ENCODE peak calls at places on chromosomes 4 and X, in ten cellular contexts. H is HTR-8/SVneo; M is COLO829; V is stimulated activated CD4-positive, alpha-beta T cell treated with anti-CD3 and anti-CD28 coated beads, Interleukin-1b, Interleukin-23, amount 100 ng/mL, for 1 hour; W is transverse colon; T is smooth muscle cell of the brain vasculature; I is germinal center; Y is hypothalamus; J is sciatic nerve; N is brain microvascular endothelial cell. R is an unnamed sample.

GRCh38 chr4:153713840-153714239 is 29.8 kb downstream of the TLR2 start:
- DNase-seq in H (no peak), M (peak), V (no peak), W (no peak), T (no peak), I (no peak), Y (no peak), J (no peak), N (peak), R (no peak)

GRCh38 chr4:83639849-83640493 is 104.1 kb downstream of the GPAT3 start:
- DNase-seq in H (peak), M (peak), V (peak), W (peak), T (peak), I (peak), Y (peak), J (no peak), N (peak), R (peak)

GRCh38 chr4:6441202-6441582 is 31.2 kb downstream of the PPP2R2C start:
- DNase-seq in H (no peak), M (no peak), V (no peak), W (no peak), T (no peak), I (no peak), Y (no peak), J (no peak), N (no peak), R (no peak)

GRCh38 chr4:112325522-112325921 is 28.4 kb downstream of the ALPK1 start:
- DNase-seq in H (no peak), M (no peak), V (no peak), W (no peak), T (no peak), I (no peak), Y (no peak), J (no peak), N (no peak), R (no peak)

GRCh38 chr4:99669084-99669483 is 11.5 kb upstream of the C4orf54 start:
- DNase-seq in H (no peak), M (no peak), V (no peak), W (no peak), T (no peak), I (no peak), Y (no peak), J (no peak), N (no peak), R (no peak)

GRCh38 chrX:150207733-150208132 is 155.4 kb upstream of the MAMLD1 start:
- DNase-seq in H (no peak), M (no peak), V (no peak), W (no peak), T (no peak), I (no peak), Y (no peak), J (no peak), N (no peak), R (no peak)

GRCh38 chr4:4671774-4672349 is 130.0 kb upstream of the STX18 start:
- DNase-seq in H (no peak), M (no peak), V (no peak), W (no peak), T (no peak), I (no peak), Y (no peak), J (no peak), N (no peak), R (no peak)

GRCh38 chrX:154142386-154142785 is 1.7 kb upstream of the OPN1LW start:
- DNase-seq in H (no peak), M (no peak), V (no peak), W (no peak), T (no peak), I (no peak), Y (no peak), J (peak), N (no peak), R (no peak)

GRCh38 chr4:143256456-143256855 is 71.7 kb downstream of the USP38 start:
- DNase-seq in H (no peak), M (no peak), V (no peak), W (no peak), T (no peak), I (no peak), Y (no peak), J (no peak), N (no peak), R (no peak)

GRCh38 chr4:134777626-134778025 is 576.0 kb upstream of the PABPC4L start:
- DNase-seq in H (peak), M (no peak), V (no peak), W (no peak), T (no peak), I (no peak), Y (no peak), J (no peak), N (no peak), R (no peak)

GRCh38 chrX:152641256-152641875 is 3.7 kb downstream of the GABRQ start:
- DNase-seq in H (no peak), M (no peak), V (no peak), W (no peak), T (no peak), I (no peak), Y (no peak), J (no peak), N (no peak), R (no peak)

GRCh38 chr4:117093581-117093980 is 8.2 kb upstream of the TRAM1L1 start:
- DNase-seq in H (peak), M (no peak), V (no peak), W (no peak), T (peak), I (no peak), Y (no peak), J (no peak), N (peak), R (no peak)

GRCh38 chr4:40718571-40718970 is 31.2 kb upstream of the NSUN7 start:
- DNase-seq in H (no peak), M (no peak), V (no peak), W (peak), T (no peak), I (no peak), Y (no peak), J (no peak), N (no peak), R (no peak)

GRCh38 chrX:12891915-12892506 is 14.4 kb upstream of the TLR8 start:
- DNase-seq in H (no peak), M (no peak), V (no peak), W (no peak), T (no peak), I (no peak), Y (no peak), J (no peak), N (no peak), R (no peak)

GRCh38 chr4:37675587-37676290 is 10.4 kb downstream of the RELL1 start:
- DNase-seq in H (no peak), M (no peak), V (no peak), W (peak), T (no peak), I (peak), Y (no peak), J (no peak), N (no peak), R (no peak)

GRCh38 chr4:112118742-112119357 is 26.4 kb upstream of the FAM241A start:
- DNase-seq in H (no peak), M (no peak), V (no peak), W (no peak), T (no peak), I (no peak), Y (no peak), J (no peak), N (no peak), R (no peak)

GRCh38 chr4:6475492-6476020 is 3.1 kb upstream of the PPP2R2C start:
- DNase-seq in H (no peak), M (no peak), V (no peak), W (no peak), T (no peak), I (no peak), Y (no peak), J (no peak), N (no peak), R (no peak)

GRCh38 chr4:150302553-150302952 is 224.3 kb downstream of the DCLK2 start:
- DNase-seq in H (peak), M (peak), V (no peak), W (no peak), T (no peak), I (no peak), Y (no peak), J (no peak), N (peak), R (no peak)

GRCh38 chrX:13120017-13120416 is 75.6 kb upstream of the FAM9C start:
- DNase-seq in H (no peak), M (no peak), V (no peak), W (peak), T (no peak), I (no peak), Y (no peak), J (no peak), N (peak), R (no peak)

GRCh38 chr4:122798101-122798500 is 28.5 kb upstream of the FGF2 start:
- DNase-seq in H (peak), M (peak), V (no peak), W (no peak), T (peak), I (no peak), Y (no peak), J (peak), N (peak), R (no peak)

GRCh38 chr4:126850286-126850685 is 782.5 kb upstream of the INTU start:
- DNase-seq in H (peak), M (peak), V (no peak), W (no peak), T (peak), I (no peak), Y (no peak), J (no peak), N (peak), R (no peak)

GRCh38 chr4:119570401-119570800 is 58.2 kb downstream of the PDE5A start:
- DNase-seq in H (no peak), M (no peak), V (no peak), W (no peak), T (peak), I (no peak), Y (no peak), J (no peak), N (peak), R (no peak)

GRCh38 chr4:15476396-15476795 is 6.7 kb downstream of the CC2D2A start:
- DNase-seq in H (no peak), M (no peak), V (no peak), W (no peak), T (no peak), I (no peak), Y (no peak), J (no peak), N (no peak), R (no peak)

GRCh38 chrX:27675493-27675892 is 85.3 kb downstream of the DCAF8L2 start:
- DNase-seq in H (peak), M (no peak), V (no peak), W (no peak), T (no peak), I (no peak), Y (no peak), J (no peak), N (peak), R (no peak)

GRCh38 chr4:144985536-144985935 is 112.5 kb downstream of the ANAPC10 start:
- DNase-seq in H (no peak), M (no peak), V (no peak), W (no peak), T (no peak), I (no peak), Y (no peak), J (no peak), N (no peak), R (no peak)

GRCh38 chrX:65034292-65034640 is 58.0 kb upstream of the ZC4H2 start:
- DNase-seq in H (no peak), M (no peak), V (no peak), W (no peak), T (no peak), I (no peak), Y (no peak), J (no peak), N (no peak), R (no peak)

GRCh38 chrX:10377427-10377826 is 220.7 kb downstream of the CLCN4 start:
- DNase-seq in H (no peak), M (no peak), V (no peak), W (no peak), T (no peak), I (no peak), Y (no peak), J (no peak), N (no peak), R (no peak)

GRCh38 chr4:147768113-147768512 is 36.2 kb downstream of the ARHGAP10 start:
- DNase-seq in H (peak), M (no peak), V (no peak), W (peak), T (no peak), I (no peak), Y (no peak), J (no peak), N (peak), R (no peak)

GRCh38 chr4:149997881-149998421 is 80.3 kb upstream of the DCLK2 start:
- DNase-seq in H (no peak), M (peak), V (no peak), W (peak), T (no peak), I (no peak), Y (no peak), J (no peak), N (no peak), R (no peak)

GRCh38 chrX:120244735-120245498 is 5.7 kb upstream of the ZBTB33 start:
- DNase-seq in H (peak), M (peak), V (no peak), W (peak), T (peak), I (peak), Y (peak), J (peak), N (peak), R (peak)

GRCh38 chr4:26325191-26325590 is 4.4 kb downstream of the RBPJ start:
- DNase-seq in H (no peak), M (no peak), V (no peak), W (no peak), T (no peak), I (no peak), Y (no peak), J (no peak), N (peak), R (no peak)

GRCh38 chrX:153446950-153447580 is 1.2 kb upstream of the TREX2 start:
- DNase-seq in H (no peak), M (no peak), V (no peak), W (no peak), T (no peak), I (no peak), Y (no peak), J (no peak), N (no peak), R (no peak)

GRCh38 chr4:23194751-23195150 is 502.0 kb downstream of the GBA3 start:
- DNase-seq in H (no peak), M (no peak), V (no peak), W (no peak), T (no peak), I (no peak), Y (no peak), J (no peak), N (no peak), R (no peak)

GRCh38 chr4:120749445-120750151 is 172.9 kb downstream of the PRDM5 start:
- DNase-seq in H (no peak), M (no peak), V (no peak), W (peak), T (no peak), I (peak), Y (no peak), J (no peak), N (no peak), R (no peak)

GRCh38 chrX:13627306-13627705 is 25.6 kb upstream of the TCEANC start:
- DNase-seq in H (no peak), M (no peak), V (no peak), W (no peak), T (no peak), I (no peak), Y (no peak), J (no peak), N (no peak), R (no peak)